ENCODE peak calls at places on chromosome 12, in four cellular contexts. E, I, W and S are unnamed samples.

GRCh38 chr12:2138294-2138693 is 85.5 kb downstream of the CACNA1C start:
- DNase-seq in E (no peak), I (peak; percentile 47), W (no peak), S (no peak)

GRCh38 chr12:116515674-116516073 is 43.5 kb upstream of the MAP1LC3B2 start:
- DNase-seq in E (no peak), I (no peak), W (no peak), S (no peak)

GRCh38 chr12:30978639-30979038 is 52.1 kb downstream of the TSPAN11 start:
- DNase-seq in E (no peak), I (no peak), W (no peak), S (no peak)

GRCh38 chr12:120699553-120699952 is 10.7 kb upstream of the UNC119B start:
- DNase-seq in E (no peak), I (no peak), W (no peak), S (no peak)

GRCh38 chr12:31477669-31478068 is 113.3 kb downstream of the DENND5B start:
- DNase-seq in E (no peak), I (no peak), W (no peak), S (no peak)

GRCh38 chr12:125249932-125250331 is 184.7 kb downstream of the AACS start:
- DNase-seq in E (no peak), I (no peak), W (no peak), S (no peak)

GRCh38 chr12:67456281-67456918 is 187.2 kb downstream of the CAND1 start:
- DNase-seq in E (no peak), I (no peak), W (no peak), S (no peak)

GRCh38 chr12:21456291-21456780 is 18.9 kb downstream of the PYROXD1 start:
- DNase-seq in E (no peak), I (no peak), W (peak; percentile 14), S (no peak)

GRCh38 chr12:39722511-39722910 is 102.9 kb upstream of the ABCD2 start:
- DNase-seq in E (no peak), I (no peak), W (no peak), S (no peak)

GRCh38 chr12:4274960-4275868 is 1.7 kb downstream of the CCND2 start:
- DNase-seq in E (no peak), I (peak; percentile 64), W (no peak), S (peak; percentile 20)

GRCh38 chr12:46908236-46908935 is 82.6 kb upstream of the SLC38A4 start:
- DNase-seq in E (no peak), I (no peak), W (no peak), S (no peak)

GRCh38 chr12:26512213-26512612 is 316.8 kb downstream of the SSPN start:
- DNase-seq in E (no peak), I (no peak), W (no peak), S (no peak)

GRCh38 chr12:98418357-98419075 is 96.9 kb upstream of the TMPO start:
- DNase-seq in E (peak; percentile 21), I (peak; percentile 89), W (no peak), S (peak; percentile 60)